ENCODE peak calls at places on chromosomes 12 and 14, in nine cellular contexts. C, N, M, X, O, A, H, Y and D are unnamed samples.

GRCh38 chr12:59088673-59089072 is 168.4 kb upstream of the LRIG3 start:
- DNase-seq in Y (no peak), A (no peak), M (no peak), H (no peak), N (no peak), C (no peak), O (no peak), X (no peak), D (no peak)

GRCh38 chr14:35821546-35822411 is 4.4 kb upstream of the BRMS1L start:
- DNase-seq in O (peak), H (no peak), A (no peak), M (no peak), X (no peak), N (no peak), C (no peak), Y (no peak), D (peak)

GRCh38 chr12:12915654-12916053 is 24.3 kb downstream of the GPRC5A start:
- DNase-seq in A (no peak), C (no peak), H (no peak), N (no peak), O (no peak), Y (no peak), X (no peak), M (no peak), D (no peak)

GRCh38 chr12:14239350-14239934 is 126.0 kb upstream of the ATF7IP start:
- DNase-seq in O (no peak), Y (no peak), C (no peak), M (no peak), N (no peak), H (peak), X (peak), A (no peak), D (peak)

GRCh38 chr12:65518771-65519170 is 240.3 kb downstream of the MSRB3 start:
- DNase-seq in O (peak), M (no peak), H (no peak), A (no peak), C (no peak), X (no peak), N (no peak), Y (no peak), D (no peak)

GRCh38 chr14:72952171-72952570 is 25.9 kb downstream of the DCAF4 start:
- DNase-seq in Y (no peak), M (no peak), H (no peak), A (no peak), N (no peak), X (no peak), O (no peak), C (no peak), D (no peak)

GRCh38 chr12:124380793-124381453 is 86.0 kb downstream of the RFLNA start:
- DNase-seq in N (no peak), A (no peak), X (no peak), H (no peak), M (no peak), C (no peak), O (no peak), Y (no peak), D (peak)

GRCh38 chr12:27841392-27841882 is 61.4 kb upstream of the MANSC4 start:
- DNase-seq in Y (no peak), N (no peak), H (no peak), A (no peak), O (no peak), C (no peak), M (no peak), X (no peak), D (no peak)

GRCh38 chr12:48029811-48030650 is 25.8 kb upstream of the COL2A1 start:
- DNase-seq in X (no peak), H (no peak), Y (no peak), N (no peak), O (no peak), C (no peak), M (no peak), A (no peak), D (peak)

GRCh38 chr12:67648306-67649164 is at the start of gene DYRK2:
- DNase-seq in N (peak), O (peak), X (peak), C (peak), H (peak), A (peak), Y (peak), M (peak), D (no peak)

GRCh38 chr14:33848706-33849454 is 102.0 kb downstream of the EGLN3 start:
- DNase-seq in Y (no peak), H (peak), N (no peak), O (peak), X (no peak), M (peak), C (no peak), A (peak), D (no peak)

GRCh38 chr12:125289965-125290364 is 224.7 kb downstream of the AACS start:
- DNase-seq in A (no peak), M (no peak), N (no peak), C (no peak), Y (no peak), O (no peak), X (no peak), H (no peak), D (no peak)

GRCh38 chr14:89180546-89180945 is 236.5 kb downstream of the FOXN3 start:
- DNase-seq in Y (no peak), M (no peak), C (no peak), O (no peak), H (no peak), X (no peak), A (no peak), N (no peak), D (no peak)

GRCh38 chr12:88693837-88694445 is 113.7 kb upstream of the KITLG start:
- DNase-seq in M (no peak), X (no peak), O (peak), A (no peak), C (no peak), H (no peak), N (no peak), Y (no peak), D (no peak)

GRCh38 chr12:79566452-79566851 is 124.3 kb downstream of the PAWR start:
- DNase-seq in N (no peak), O (peak), M (no peak), A (no peak), Y (no peak), X (no peak), C (no peak), H (no peak), D (no peak)

GRCh38 chr14:55438066-55438683 is 2.2 kb downstream of the TBPL2 start:
- DNase-seq in Y (no peak), O (peak), X (no peak), M (no peak), N (no peak), A (no peak), C (no peak), H (no peak), D (peak)

GRCh38 chr12:110921262-110921661 is 883 bp upstream of the MYL2 start:
- DNase-seq in C (no peak), M (no peak), A (no peak), Y (no peak), O (peak), X (no peak), H (no peak), N (no peak), D (no peak)

GRCh38 chr14:53128303-53128702 is 24.8 kb downstream of the DDHD1 start:
- DNase-seq in X (no peak), N (no peak), H (no peak), C (no peak), O (no peak), M (no peak), A (no peak), Y (no peak), D (peak)

GRCh38 chr12:80001562-80001961 is 66.7 kb upstream of the PPP1R12A start:
- DNase-seq in C (no peak), Y (no peak), H (no peak), X (no peak), M (no peak), O (peak), N (no peak), A (no peak), D (no peak)

GRCh38 chr14:96852823-96853422 is 55.7 kb downstream of the VRK1 start:
- DNase-seq in N (no peak), C (no peak), H (no peak), X (peak), M (peak), O (peak), A (no peak), Y (no peak), D (no peak)

GRCh38 chr14:68111733-68112270 is 292.2 kb downstream of the RAD51B start:
- DNase-seq in Y (no peak), M (no peak), H (no peak), X (no peak), O (peak), N (no peak), A (no peak), C (no peak), D (no peak)

GRCh38 chr12:51631591-51631990 is 40.6 kb downstream of the SCN8A start:
- DNase-seq in C (no peak), X (no peak), M (peak), N (no peak), Y (no peak), O (peak), H (no peak), A (no peak), D (no peak)

GRCh38 chr12:42985506-42985905 is 396.0 kb upstream of the PRICKLE1 start:
- DNase-seq in O (no peak), A (no peak), X (no peak), N (no peak), C (no peak), H (no peak), Y (no peak), M (no peak), D (no peak)

GRCh38 chr12:16604853-16605252 is 1.1 kb downstream of the LMO3 start:
- DNase-seq in M (no peak), C (no peak), N (no peak), O (peak), H (no peak), A (no peak), Y (no peak), X (no peak), D (no peak)

GRCh38 chr14:100590726-100591452 is 3.7 kb upstream of the BEGAIN start:
- DNase-seq in N (no peak), Y (no peak), X (no peak), C (no peak), A (no peak), O (no peak), M (no peak), H (no peak), D (no peak)

GRCh38 chr12:104724992-104725585 is 233.0 kb downstream of the SLC41A2 start:
- DNase-seq in C (no peak), H (no peak), A (no peak), Y (no peak), X (no peak), N (no peak), O (no peak), M (no peak), D (no peak)

GRCh38 chr12:25585021-25585523 is 32.0 kb upstream of the LMNTD1 start:
- DNase-seq in O (peak), H (no peak), N (no peak), C (no peak), Y (no peak), M (peak), X (no peak), A (no peak), D (no peak)

GRCh38 chr12:6766651-6767300 is 613 bp downstream of the PTMS start:
- DNase-seq in C (no peak), A (peak), H (peak), X (peak), O (no peak), Y (no peak), M (no peak), N (peak), D (no peak)

GRCh38 chr14:49287004-49287403 is 299.2 kb downstream of the RPS29 start:
- DNase-seq in C (no peak), O (no peak), X (no peak), H (no peak), N (no peak), Y (no peak), M (no peak), A (no peak), D (no peak)

GRCh38 chr12:47900480-47901129 is 4.2 kb downstream of the VDR start:
- DNase-seq in M (no peak), O (peak), A (peak), C (no peak), N (no peak), Y (no peak), X (no peak), H (no peak), D (peak)

GRCh38 chr14:49505026-49505766 is 81.0 kb downstream of the RPS29 start:
- DNase-seq in O (peak), A (no peak), N (no peak), H (no peak), X (no peak), Y (no peak), C (no peak), M (no peak), D (no peak)

GRCh38 chr12:11615481-11615880 is 34.0 kb upstream of the ETV6 start:
- DNase-seq in X (no peak), A (no peak), H (no peak), C (no peak), Y (no peak), N (no peak), O (no peak), M (no peak), D (no peak)

GRCh38 chr14:101590062-101590461 is 28.8 kb downstream of the DIO3 start:
- DNase-seq in N (no peak), M (no peak), X (no peak), O (no peak), Y (no peak), C (no peak), H (no peak), A (peak), D (no peak)

GRCh38 chr12:42763682-42764081 is 174.1 kb upstream of the PRICKLE1 start:
- DNase-seq in X (no peak), Y (no peak), A (no peak), N (no peak), H (no peak), O (no peak), M (no peak), C (no peak), D (no peak)

GRCh38 chr12:47376937-47377336 is 297.2 kb upstream of the AMIGO2 start:
- DNase-seq in C (no peak), Y (no peak), N (no peak), H (no peak), O (no peak), A (no peak), X (no peak), M (no peak), D (no peak)

GRCh38 chr14:34750670-34751069 is 36.3 kb upstream of the CFL2 start:
- DNase-seq in A (no peak), C (no peak), H (no peak), O (peak), X (no peak), Y (no peak), M (no peak), N (no peak), D (no peak)

GRCh38 chr14:33323979-33324378 is 385.3 kb downstream of the NPAS3 start:
- DNase-seq in C (no peak), H (no peak), X (no peak), Y (no peak), N (no peak), M (no peak), O (no peak), A (no peak), D (no peak)

GRCh38 chr14:28756896-28757570 is 9.6 kb upstream of the FOXG1 start:
- DNase-seq in O (peak), Y (no peak), M (no peak), X (no peak), C (no peak), H (no peak), N (no peak), A (no peak), D (no peak)